ENCODE peak calls at places on chromosomes 7 and 10, in seven cellular contexts. One of them, this sample, is unnamed. For H3K4me1, the result is how much of the 10 kb centered on the place peaks cover.

GRCh38 chr7:148979827-148980226 is 48.5 kb downstream of the PDIA4 start:
- DNase-seq in GM23248: no peak
- DNase-seq in neural progenitor cell: no peak
- DNase-seq in HCT116: no peak
- DNase-seq in PC-3: no peak
- DNase-seq in MM.1S: no peak
- DNase-seq in SK-N-SH: no peak
- DNase-seq in this sample: no peak

GRCh38 chr7:55085511-55086412 is 66.9 kb downstream of the EGFR start:
- DNase-seq in GM23248: no peak
- DNase-seq in neural progenitor cell: no peak
- DNase-seq in HCT116: no peak
- DNase-seq in PC-3: no peak
- DNase-seq in MM.1S: no peak
- DNase-seq in SK-N-SH: no peak
- DNase-seq in this sample: no peak

GRCh38 chr10:27719052-27719451 is 26.6 kb downstream of the MKX start:
- DNase-seq in GM23248: no peak
- DNase-seq in neural progenitor cell: no peak
- DNase-seq in HCT116: no peak
- DNase-seq in PC-3: no peak
- DNase-seq in MM.1S: no peak
- DNase-seq in SK-N-SH: no peak
- DNase-seq in this sample: no peak

GRCh38 chr10:100983868-100984669 is 3.2 kb downstream of the MRPL43 start:
- DNase-seq in GM23248: no peak
- DNase-seq in neural progenitor cell: no peak
- DNase-seq in HCT116: no peak
- DNase-seq in PC-3: no peak
- DNase-seq in MM.1S: peak
- DNase-seq in SK-N-SH: no peak
- DNase-seq in this sample: no peak

GRCh38 chr10:27561362-27561761 is 57.3 kb downstream of the RAB18 start:
- DNase-seq in GM23248: no peak
- DNase-seq in neural progenitor cell: no peak
- DNase-seq in HCT116: no peak
- DNase-seq in PC-3: no peak
- DNase-seq in MM.1S: no peak
- DNase-seq in SK-N-SH: no peak
- DNase-seq in this sample: no peak

GRCh38 chr7:158832994-158833393 is 3.7 kb upstream of the ESYT2 start:
- DNase-seq in GM23248: no peak
- DNase-seq in neural progenitor cell: no peak
- DNase-seq in HCT116: no peak
- DNase-seq in PC-3: no peak
- DNase-seq in MM.1S: no peak
- DNase-seq in SK-N-SH: no peak
- DNase-seq in this sample: no peak

GRCh38 chr7:90455163-90456030 is 14.0 kb upstream of the PTTG1IP2 start:
- DNase-seq in GM23248: peak
- DNase-seq in neural progenitor cell: peak
- DNase-seq in HCT116: peak
- DNase-seq in PC-3: peak
- DNase-seq in MM.1S: peak
- DNase-seq in SK-N-SH: peak
- DNase-seq in this sample: peak

GRCh38 chr10:33336606-33337334 is 2.3 kb upstream of the NRP1 start:
- DNase-seq in GM23248: peak
- DNase-seq in neural progenitor cell: peak
- DNase-seq in HCT116: no peak
- DNase-seq in PC-3: peak
- DNase-seq in MM.1S: no peak
- DNase-seq in SK-N-SH: peak
- DNase-seq in this sample: no peak

GRCh38 chr10:74329873-74330272 is 178.9 kb downstream of the ADK start:
- DNase-seq in GM23248: peak
- DNase-seq in neural progenitor cell: no peak
- DNase-seq in HCT116: no peak
- DNase-seq in PC-3: no peak
- DNase-seq in MM.1S: no peak
- DNase-seq in SK-N-SH: no peak
- DNase-seq in this sample: no peak
- TF ChIP-seq EZH2phosphoT487 in GM23248: no peak
- TF ChIP-seq EZH2phosphoT487 in neural progenitor cell: no peak
- TF ChIP-seq EZH2phosphoT487 in HCT116: no peak
- TF ChIP-seq EZH2phosphoT487 in PC-3: no peak
- TF ChIP-seq EZH2phosphoT487 in MM.1S: no peak
- TF ChIP-seq EZH2phosphoT487 in SK-N-SH: no peak
- TF ChIP-seq EZH2phosphoT487 in this sample: no peak

GRCh38 chr10:73467210-73467609 is 28.6 kb downstream of the PPP3CB start:
- DNase-seq in GM23248: no peak
- DNase-seq in neural progenitor cell: no peak
- DNase-seq in HCT116: no peak
- DNase-seq in PC-3: no peak
- DNase-seq in MM.1S: peak
- DNase-seq in SK-N-SH: no peak
- DNase-seq in this sample: no peak
- H3K4me1 ChIP-seq in GM23248: under half
- H3K4me1 ChIP-seq in neural progenitor cell: under half
- H3K4me1 ChIP-seq in HCT116: under half
- H3K4me1 ChIP-seq in PC-3: under half
- H3K4me1 ChIP-seq in MM.1S: under half
- H3K4me1 ChIP-seq in SK-N-SH: under half
- H3K4me1 ChIP-seq in this sample: under half

DNA sequence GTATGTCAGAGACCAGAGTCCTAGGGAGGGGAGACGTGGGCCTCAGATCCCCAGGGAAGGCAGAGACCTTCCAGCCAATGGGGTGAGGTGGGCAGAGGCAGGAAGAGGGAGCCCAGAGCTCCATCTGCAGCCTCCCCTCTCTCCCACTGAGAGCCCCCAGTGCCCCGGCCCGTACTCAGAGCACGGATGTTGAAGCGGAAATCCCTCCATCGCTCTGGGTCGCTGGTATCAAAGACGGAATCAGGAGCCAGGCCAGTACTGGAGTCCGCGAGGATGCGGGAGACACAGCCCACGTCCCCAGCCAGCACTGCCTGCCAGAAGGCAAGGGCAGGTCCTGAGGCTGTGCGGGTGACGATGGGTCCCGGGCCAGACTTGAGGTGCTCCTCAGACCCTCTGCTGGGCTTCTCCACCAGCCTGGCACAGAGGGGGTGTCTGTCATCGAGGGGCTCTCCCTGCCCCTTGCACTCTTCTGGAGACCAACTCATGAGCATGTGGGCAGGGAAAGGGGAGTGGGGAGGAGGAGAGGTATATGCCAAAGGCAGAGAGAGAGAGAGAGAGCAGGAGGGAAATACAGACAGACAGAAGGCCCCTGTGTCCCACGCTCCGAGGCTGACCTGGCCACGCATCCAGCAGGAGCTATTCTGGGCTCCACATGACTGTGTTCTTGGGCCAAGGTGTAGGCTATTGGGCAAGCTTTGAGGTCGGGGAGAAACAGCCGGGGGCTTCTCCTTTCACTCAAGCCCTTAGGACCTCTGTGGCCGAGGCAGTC is at the start of gene ASB10:
- DNase-seq in GM23248: no peak
- DNase-seq in neural progenitor cell: no peak
- DNase-seq in HCT116: no peak
- DNase-seq in PC-3: no peak
- DNase-seq in MM.1S: no peak
- DNase-seq in SK-N-SH: no peak
- DNase-seq in this sample: no peak
- H3K27ac ChIP-seq in GM23248: no peak
- H3K27ac ChIP-seq in neural progenitor cell: no peak
- H3K27ac ChIP-seq in HCT116: no peak
- H3K27ac ChIP-seq in PC-3: no peak
- H3K27ac ChIP-seq in MM.1S: no peak
- H3K27ac ChIP-seq in SK-N-SH: no peak
- H3K27ac ChIP-seq in this sample: no peak

GRCh38 chr7:142811154-142811737 is 40.5 kb downstream of the PRSS2 start:
- DNase-seq in GM23248: peak
- DNase-seq in neural progenitor cell: peak
- DNase-seq in HCT116: peak
- DNase-seq in PC-3: peak
- DNase-seq in MM.1S: peak
- DNase-seq in SK-N-SH: peak
- DNase-seq in this sample: peak
- TF ChIP-seq EZH2phosphoT487 in GM23248: no peak
- TF ChIP-seq EZH2phosphoT487 in neural progenitor cell: no peak
- TF ChIP-seq EZH2phosphoT487 in HCT116: no peak
- TF ChIP-seq EZH2phosphoT487 in PC-3: no peak
- TF ChIP-seq EZH2phosphoT487 in MM.1S: no peak
- TF ChIP-seq EZH2phosphoT487 in SK-N-SH: no peak
- TF ChIP-seq EZH2phosphoT487 in this sample: no peak

DNA sequence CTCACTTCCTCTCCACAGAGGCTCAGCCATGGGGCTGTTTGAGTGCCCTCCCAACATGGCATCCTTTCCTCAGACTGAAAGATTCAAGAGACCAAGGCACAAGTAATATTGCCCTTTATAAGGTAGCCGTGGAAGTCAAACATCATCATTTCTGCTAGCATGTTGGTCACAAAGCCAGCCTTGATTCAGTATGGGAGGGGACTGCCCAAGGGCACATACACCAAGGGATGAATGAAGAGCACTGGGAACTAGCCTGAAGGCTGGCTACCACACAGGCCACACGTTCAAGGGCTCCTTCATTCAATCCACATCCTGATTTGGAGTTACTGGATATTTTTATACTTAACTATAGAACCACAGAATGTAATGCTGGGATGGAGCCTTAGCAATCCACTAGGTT is 39.3 kb downstream of the CPVL start:
- DNase-seq in GM23248: no peak
- DNase-seq in neural progenitor cell: no peak
- DNase-seq in HCT116: no peak
- DNase-seq in PC-3: no peak
- DNase-seq in MM.1S: no peak
- DNase-seq in SK-N-SH: no peak
- DNase-seq in this sample: no peak
- H3K4me1 ChIP-seq in GM23248: under half
- H3K4me1 ChIP-seq in neural progenitor cell: under half
- H3K4me1 ChIP-seq in HCT116: under half
- H3K4me1 ChIP-seq in PC-3: under half
- H3K4me1 ChIP-seq in MM.1S: under half
- H3K4me1 ChIP-seq in SK-N-SH: under half
- H3K4me1 ChIP-seq in this sample: under half

DNA sequence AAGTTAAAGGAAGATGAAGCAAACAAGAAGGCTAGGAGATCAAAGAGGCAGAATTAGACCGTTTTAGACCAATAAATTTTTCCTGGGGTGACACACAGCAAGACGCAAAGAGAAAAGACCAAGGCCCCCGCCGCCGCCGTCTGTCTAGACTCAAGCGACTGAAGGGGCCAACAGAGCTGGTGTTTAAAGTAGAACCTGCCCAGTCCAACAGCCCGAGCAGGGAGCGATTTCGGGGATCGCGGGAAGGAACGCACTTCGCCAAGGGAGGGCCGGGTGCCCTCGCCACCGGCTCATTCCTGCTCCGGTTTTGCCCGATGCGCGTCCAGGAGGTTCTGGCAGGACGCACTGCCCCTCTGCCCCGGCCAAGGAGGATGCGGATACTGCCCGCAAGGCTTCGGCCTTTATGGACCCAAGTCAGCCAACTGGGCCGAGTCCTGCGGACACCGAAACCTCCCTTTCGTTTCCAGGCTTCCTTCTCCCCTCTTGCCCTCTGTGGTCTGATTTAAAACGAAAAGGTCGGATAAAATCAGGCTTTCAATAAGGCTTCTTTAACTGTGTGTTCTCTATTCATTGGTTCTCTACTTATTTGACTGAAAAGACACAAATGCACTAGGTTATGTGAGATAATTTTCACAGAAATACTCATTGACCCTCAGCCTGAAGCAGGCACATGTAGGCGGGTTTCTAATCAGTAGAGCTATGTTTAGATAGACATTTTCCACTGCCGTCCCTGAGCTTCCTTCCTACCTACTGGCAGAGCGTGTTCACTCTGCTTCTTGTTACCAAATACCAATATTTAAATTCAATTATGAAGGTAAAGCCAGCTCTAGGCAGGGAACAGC is 2.2 kb upstream of the HOXA7 start:
- DNase-seq in GM23248: no peak
- DNase-seq in neural progenitor cell: no peak
- DNase-seq in HCT116: no peak
- DNase-seq in PC-3: peak
- DNase-seq in MM.1S: no peak
- DNase-seq in SK-N-SH: no peak
- DNase-seq in this sample: no peak
- H3K27ac ChIP-seq in GM23248: no peak
- H3K27ac ChIP-seq in neural progenitor cell: no peak
- H3K27ac ChIP-seq in HCT116: no peak
- H3K27ac ChIP-seq in PC-3: no peak
- H3K27ac ChIP-seq in MM.1S: no peak
- H3K27ac ChIP-seq in SK-N-SH: no peak
- H3K27ac ChIP-seq in this sample: no peak

GRCh38 chr7:36048141-36048901 is 104.7 kb upstream of the EEPD1 start:
- DNase-seq in GM23248: peak
- DNase-seq in neural progenitor cell: no peak
- DNase-seq in HCT116: no peak
- DNase-seq in PC-3: peak
- DNase-seq in MM.1S: no peak
- DNase-seq in SK-N-SH: peak
- DNase-seq in this sample: no peak

GRCh38 chr7:36048902-36049240 is 104.2 kb upstream of the EEPD1 start:
- DNase-seq in GM23248: peak
- DNase-seq in neural progenitor cell: no peak
- DNase-seq in HCT116: no peak
- DNase-seq in PC-3: peak
- DNase-seq in MM.1S: no peak
- DNase-seq in SK-N-SH: no peak
- DNase-seq in this sample: no peak

GRCh38 chr7:36045830-36046341 is 107.2 kb upstream of the EEPD1 start:
- DNase-seq in GM23248: no peak
- DNase-seq in neural progenitor cell: no peak
- DNase-seq in HCT116: no peak
- DNase-seq in PC-3: no peak
- DNase-seq in MM.1S: no peak
- DNase-seq in SK-N-SH: no peak
- DNase-seq in this sample: no peak

GRCh38 chr7:36045275-36045674 is 107.8 kb upstream of the EEPD1 start:
- DNase-seq in GM23248: peak
- DNase-seq in neural progenitor cell: no peak
- DNase-seq in HCT116: no peak
- DNase-seq in PC-3: peak
- DNase-seq in MM.1S: no peak
- DNase-seq in SK-N-SH: no peak
- DNase-seq in this sample: no peak

GRCh38 chr7:36047254-36047653 is 105.8 kb upstream of the EEPD1 start:
- DNase-seq in GM23248: peak
- DNase-seq in neural progenitor cell: no peak
- DNase-seq in HCT116: no peak
- DNase-seq in PC-3: no peak
- DNase-seq in MM.1S: no peak
- DNase-seq in SK-N-SH: no peak
- DNase-seq in this sample: peak
- TF ChIP-seq EZH2phosphoT487 in GM23248: no peak
- TF ChIP-seq EZH2phosphoT487 in neural progenitor cell: no peak
- TF ChIP-seq EZH2phosphoT487 in HCT116: no peak
- TF ChIP-seq EZH2phosphoT487 in PC-3: no peak
- TF ChIP-seq EZH2phosphoT487 in MM.1S: no peak
- TF ChIP-seq EZH2phosphoT487 in SK-N-SH: no peak
- TF ChIP-seq EZH2phosphoT487 in this sample: no peak

GRCh38 chr10:29643785-29644501 is 9.2 kb upstream of the SVIL start:
- DNase-seq in GM23248: no peak
- DNase-seq in neural progenitor cell: no peak
- DNase-seq in HCT116: no peak
- DNase-seq in PC-3: no peak
- DNase-seq in MM.1S: no peak
- DNase-seq in SK-N-SH: no peak
- DNase-seq in this sample: no peak
- H3K4me1 ChIP-seq in GM23248: under half
- H3K4me1 ChIP-seq in neural progenitor cell: under half
- H3K4me1 ChIP-seq in HCT116: under half
- H3K4me1 ChIP-seq in PC-3: under half
- H3K4me1 ChIP-seq in MM.1S: under half
- H3K4me1 ChIP-seq in SK-N-SH: half or more
- H3K4me1 ChIP-seq in this sample: under half

This sample was measured in OCI-LY7.